ENCODE peak calls at places on chromosomes 6 and 20, in five cellular contexts. Y, A, X, W and D are unnamed samples.

GRCh38 chr6:15400572-15401004 is 154.7 kb downstream of the JARID2 start:
- DNase-seq in Y (peak; percentile 58), A (peak; percentile 86), X (peak; percentile 84), W (no peak), D (peak; percentile 80)

GRCh38 chr6:2979819-2980464 is 8.6 kb upstream of the SERPINB6 start:
- DNase-seq in Y (no peak), A (no peak), X (no peak), W (peak; percentile 52), D (peak; percentile 15)

GRCh38 chr20:23087587-23088275 is 1.6 kb upstream of the CD93 start:
- DNase-seq in Y (no peak), A (peak; percentile 83), X (no peak), W (no peak), D (peak; percentile 65)

GRCh38 chr6:470051-470900 is 78.7 kb downstream of the IRF4 start:
- DNase-seq in Y (no peak), A (no peak), X (no peak), W (no peak), D (no peak)

GRCh38 chr6:46491789-46492547 is 719 bp upstream of the RCAN2 start:
- DNase-seq in Y (peak; percentile 65), A (peak; percentile 87), X (peak; percentile 18), W (peak; percentile 46), D (peak; percentile 84)

GRCh38 chr6:157527471-157527907 is 146.5 kb downstream of the ZDHHC14 start:
- DNase-seq in Y (no peak), A (no peak), X (no peak), W (no peak), D (no peak)

GRCh38 chr6:51462896-51463679 is 624.3 kb downstream of the PKHD1 start:
- DNase-seq in Y (no peak), A (no peak), X (no peak), W (no peak), D (no peak)

GRCh38 chr6:168088161-168089106 is 9.4 kb upstream of the FRMD1 start:
- DNase-seq in Y (peak; percentile 68), A (no peak), X (no peak), W (no peak), D (peak; percentile 92)

GRCh38 chr20:61927193-61927825 is 138.4 kb downstream of the TAF4 start:
- DNase-seq in Y (no peak), A (no peak), X (no peak), W (no peak), D (no peak)

GRCh38 chr20:22430746-22431168 is 153.6 kb downstream of the FOXA2 start:
- DNase-seq in Y (no peak), A (no peak), X (no peak), W (no peak), D (no peak)

GRCh38 chr6:6820688-6821238 is 232.2 kb downstream of the LY86 start:
- DNase-seq in Y (peak; percentile 81), A (peak; percentile 89), X (no peak), W (peak; percentile 96), D (no peak)

GRCh38 chr6:158019416-158019815 is 37.8 kb downstream of the SYNJ2 start:
- DNase-seq in Y (peak; percentile 22), A (no peak), X (no peak), W (no peak), D (no peak)

GRCh38 chr6:168703970-168704369 is 263.0 kb downstream of the SMOC2 start:
- DNase-seq in Y (no peak), A (no peak), X (no peak), W (no peak), D (no peak)

GRCh38 chr6:32393660-32394420 is 13.1 kb downstream of the BTNL2 start:
- DNase-seq in Y (no peak), A (no peak), X (no peak), W (no peak), D (no peak)

GRCh38 chr20:57985278-57985677 is 243.2 kb downstream of the ANKRD60 start:
- DNase-seq in Y (no peak), A (no peak), X (no peak), W (no peak), D (no peak)

GRCh38 chr20:49821850-49822249 is 9.2 kb downstream of the SLC9A8 start:
- DNase-seq in Y (no peak), A (no peak), X (no peak), W (peak; percentile 46), D (no peak)
- TF ChIP-seq CTCF in Y (no peak), A (no peak), X (no peak), W (peak; percentile 15), D (peak; percentile 43)

DNA sequence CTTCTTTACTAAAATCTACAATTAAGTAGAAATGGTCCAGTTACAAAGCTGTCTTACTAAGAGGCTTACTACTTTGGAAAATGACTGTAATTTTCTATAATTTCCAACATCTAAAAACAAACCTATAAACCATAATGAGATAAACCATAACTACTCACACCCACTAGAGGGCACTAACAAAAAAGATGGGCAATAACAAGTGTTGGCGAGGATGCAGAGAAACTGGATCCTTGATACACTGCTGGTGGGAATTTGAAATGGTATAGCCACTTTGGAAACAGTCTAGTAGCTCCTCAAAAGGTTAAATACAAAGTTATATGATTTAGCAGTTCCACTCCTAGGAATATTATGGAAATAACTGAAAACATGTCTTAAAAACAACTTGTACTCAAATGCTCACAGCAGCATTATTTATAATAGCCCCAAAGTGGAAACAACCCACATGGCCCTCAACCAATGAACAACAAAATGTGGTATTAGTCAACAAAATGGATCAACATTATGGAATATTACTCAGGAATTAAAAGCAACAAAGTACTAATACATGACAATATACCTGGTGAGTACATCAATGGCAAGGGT is 50.6 kb downstream of the GJA10 start:
- DNase-seq in Y (no peak), A (no peak), X (no peak), W (no peak), D (no peak)
- TF ChIP-seq CTCF in Y (no peak), A (no peak), X (peak; percentile 51), W (peak; percentile 59), D (peak; percentile 45)

DNA sequence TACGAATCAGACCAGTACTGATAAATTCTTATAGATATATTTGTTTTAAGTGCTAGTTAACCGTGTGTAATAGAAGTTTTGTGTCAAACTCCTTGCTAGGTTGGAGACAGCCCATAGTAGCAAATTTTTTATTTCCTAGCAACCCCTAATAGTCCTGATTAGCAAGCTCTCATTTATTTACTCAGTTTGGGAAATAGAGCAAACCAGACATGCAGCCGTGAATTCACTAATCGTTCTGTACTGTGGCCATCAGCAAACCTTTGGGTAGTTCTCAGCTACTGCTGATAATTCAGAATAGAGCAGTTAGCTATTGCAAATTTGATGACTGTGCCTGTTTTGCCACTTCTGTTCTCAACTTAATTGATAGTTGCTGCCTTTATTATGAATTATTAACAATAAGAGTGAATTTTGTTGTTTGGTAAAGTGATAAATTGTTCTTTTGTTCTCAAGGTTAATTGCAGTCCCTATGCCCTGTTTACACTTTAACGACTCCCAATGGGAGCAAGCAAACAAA is 215.8 kb downstream of the GRM1 start:
- DNase-seq in Y (no peak), A (no peak), X (no peak), W (no peak), D (no peak)
- TF ChIP-seq CTCF in Y (no peak), A (no peak), X (no peak), W (no peak), D (no peak)

GRCh38 chr20:53755733-53756523 is 162.3 kb upstream of the ZNF217 start:
- DNase-seq in Y (no peak), A (no peak), X (no peak), W (peak; percentile 9), D (no peak)
- TF ChIP-seq CTCF in Y (no peak), A (no peak), X (no peak), W (no peak), D (no peak)